ENCODE peak calls at places on chromosomes 2 and 18, in four cellular contexts. F, B, G and A are unnamed samples.

GRCh38 chr2:136985044-136985443 is 219.7 kb downstream of the THSD7B start:
- DNase-seq in F (no peak), B (no peak), G (no peak), A (no peak)

GRCh38 chr18:62128157-62128556 is 58.7 kb downstream of the PIGN start:
- DNase-seq in F (no peak), B (no peak), G (no peak), A (no peak)

GRCh38 chr2:179251865-179252264 is 12.8 kb downstream of the SESTD1 start:
- DNase-seq in F (no peak), B (no peak), G (no peak), A (no peak)

GRCh38 chr2:85550476-85550875 is 10.8 kb downstream of the GGCX start:
- DNase-seq in F (no peak), B (no peak), G (no peak), A (no peak)

GRCh38 chr2:177797808-177798207 is 274.8 kb downstream of the PDE11A start:
- DNase-seq in F (no peak), B (no peak), G (no peak), A (peak)

GRCh38 chr2:31282634-31283033 is 48.7 kb downstream of the EHD3 start:
- DNase-seq in F (no peak), B (no peak), G (no peak), A (no peak)

GRCh38 chr2:72846171-72847095 is 20.6 kb upstream of the EXOC6B start:
- DNase-seq in F (no peak), B (no peak), G (no peak), A (no peak)

GRCh38 chr18:34871435-34871834 is 161.3 kb downstream of the DTNA start:
- DNase-seq in F (no peak), B (no peak), G (no peak), A (no peak)

GRCh38 chr2:196123679-196124373 is 47.6 kb downstream of the STK17B start:
- DNase-seq in F (no peak), B (no peak), G (no peak), A (no peak)

GRCh38 chr2:195575879-195576391 is 81.1 kb upstream of the SLC39A10 start:
- DNase-seq in F (peak), B (no peak), G (no peak), A (no peak)

GRCh38 chr2:29074401-29074800 is at the start of gene PCARE:
- DNase-seq in F (no peak), B (no peak), G (no peak), A (no peak)

GRCh38 chr18:58438161-58438983 is 190.5 kb downstream of the ALPK2 start:
- DNase-seq in F (no peak), B (no peak), G (no peak), A (no peak)

GRCh38 chr2:223055836-223056235 is 3.8 kb downstream of the KCNE4 start:
- DNase-seq in F (no peak), B (no peak), G (no peak), A (no peak)

GRCh38 chr2:42030196-42030759 is 17.5 kb upstream of the PKDCC start:
- DNase-seq in F (no peak), B (no peak), G (no peak), A (no peak)

GRCh38 chr2:112143150-112143549 is 5.0 kb downstream of the FBLN7 start:
- DNase-seq in F (no peak), B (peak), G (no peak), A (no peak)

GRCh38 chr2:86543335-86543734 is 19.9 kb downstream of the CHMP3 start:
- DNase-seq in F (no peak), B (no peak), G (no peak), A (no peak)

GRCh38 chr2:42385225-42385624 is 24.2 kb upstream of the COX7A2L start:
- DNase-seq in F (no peak), B (no peak), G (no peak), A (no peak)

GRCh38 chr2:88606371-88607030 is 20.8 kb downstream of the EIF2AK3 start:
- DNase-seq in F (no peak), B (no peak), G (no peak), A (no peak)

GRCh38 chr18:8705280-8705940 is at the start of gene MTCL1:
- DNase-seq in F (peak), B (no peak), G (no peak), A (peak)

GRCh38 chr18:75429975-75430374 is 2.5 kb upstream of the SMIM21 start:
- DNase-seq in F (no peak), B (no peak), G (no peak), A (no peak)

GRCh38 chr2:55365303-55365702 is 54.4 kb downstream of the CCDC88A start:
- DNase-seq in F (no peak), B (no peak), G (no peak), A (no peak)

GRCh38 chr2:150911766-150912280 is 349.8 kb downstream of the RBM43 start:
- DNase-seq in F (peak), B (peak), G (no peak), A (no peak)

GRCh38 chr2:78601113-78601512 is 424.4 kb upstream of the REG3G start:
- DNase-seq in F (no peak), B (no peak), G (no peak), A (no peak)

GRCh38 chr2:47002480-47003381 is 87.1 kb upstream of the MCFD2 start:
- DNase-seq in F (peak), B (peak), G (no peak), A (peak)

GRCh38 chr2:72147303-72147970 is at the start of gene CYP26B1:
- DNase-seq in F (no peak), B (peak), G (no peak), A (no peak)

GRCh38 chr2:169354244-169354643 is 8.1 kb downstream of the LRP2 start:
- DNase-seq in F (no peak), B (no peak), G (no peak), A (peak)

GRCh38 chr2:237453671-237454070 is 33.4 kb upstream of the MLPH start:
- DNase-seq in F (no peak), B (no peak), G (no peak), A (no peak)

GRCh38 chr2:43027103-43027482 is 199.3 kb downstream of the ZFP36L2 start:
- DNase-seq in F (no peak), B (no peak), G (no peak), A (no peak)

GRCh38 chr2:74982581-74982980 is 24.1 kb downstream of the POLE4 start:
- DNase-seq in F (peak), B (no peak), G (no peak), A (no peak)

GRCh38 chr18:43789234-43790000 is 512.1 kb upstream of the SYT4 start:
- DNase-seq in F (no peak), B (no peak), G (no peak), A (no peak)

GRCh38 chr2:237705225-237705524 is 77.8 kb downstream of the LRRFIP1 start:
- DNase-seq in F (no peak), B (no peak), G (no peak), A (no peak)

GRCh38 chr2:165524720-165525119 is 55.2 kb downstream of the CSRNP3 start:
- DNase-seq in F (no peak), B (no peak), G (no peak), A (no peak)

GRCh38 chr2:162029287-162029901 is 44.6 kb downstream of the DPP4 start:
- DNase-seq in F (peak), B (no peak), G (no peak), A (no peak)

GRCh38 chr2:234763051-234763909 is 188.5 kb upstream of the SH3BP4 start:
- DNase-seq in F (no peak), B (no peak), G (no peak), A (no peak)

GRCh38 chr2:35447816-35448215 is 907.8 kb upstream of the CRIM1 start:
- DNase-seq in F (no peak), B (no peak), G (no peak), A (no peak)

GRCh38 chr2:216031960-216032689 is 18.8 kb upstream of the MREG start:
- DNase-seq in F (peak), B (no peak), G (no peak), A (no peak)

GRCh38 chr2:135914485-135914884 is 38.2 kb upstream of the MCM6 start:
- DNase-seq in F (no peak), B (no peak), G (no peak), A (no peak)

GRCh38 chr18:26304511-26304910 is 78.3 kb downstream of the TAF4B start:
- DNase-seq in F (no peak), B (no peak), G (no peak), A (no peak)
- TF ChIP-seq CTCF in F (no peak), B (no peak), G (no peak), A (no peak)

GRCh38 chr2:23954325-23955014 is 14.2 kb downstream of the UBXN2A start:
- DNase-seq in F (no peak), B (no peak), G (no peak), A (no peak)
- TF ChIP-seq CTCF in F (no peak), B (no peak), G (no peak), A (no peak)

GRCh38 chr2:11678306-11678960 is 8.4 kb upstream of the NTSR2 start:
- DNase-seq in F (no peak), B (no peak), G (no peak), A (no peak)

GRCh38 chr2:11674983-11675382 is 5.0 kb upstream of the NTSR2 start:
- DNase-seq in F (no peak), B (no peak), G (no peak), A (no peak)

GRCh38 chr2:11677146-11678055 is 7.4 kb upstream of the NTSR2 start:
- DNase-seq in F (no peak), B (no peak), G (no peak), A (no peak)

GRCh38 chr2:11676640-11677039 is 6.6 kb upstream of the NTSR2 start:
- DNase-seq in F (no peak), B (no peak), G (no peak), A (no peak)

GRCh38 chr2:11675423-11676112 is 5.6 kb upstream of the NTSR2 start:
- DNase-seq in F (no peak), B (no peak), G (no peak), A (no peak)
- TF ChIP-seq CTCF in F (no peak), B (no peak), G (no peak), A (no peak)

GRCh38 chr2:219177594-219178376 is at the start of gene RETREG2:
- DNase-seq in F (peak), B (peak), G (peak), A (peak)
- TF ChIP-seq CTCF in F (no peak), B (peak), G (no peak), A (peak)

GRCh38 chr2:53021285-53021684 is 746.3 kb upstream of the CHAC2 start:
- DNase-seq in F (no peak), B (no peak), G (no peak), A (no peak)

GRCh38 chr2:53021828-53022227 is 745.8 kb upstream of the CHAC2 start:
- DNase-seq in F (no peak), B (no peak), G (no peak), A (no peak)

DNA sequence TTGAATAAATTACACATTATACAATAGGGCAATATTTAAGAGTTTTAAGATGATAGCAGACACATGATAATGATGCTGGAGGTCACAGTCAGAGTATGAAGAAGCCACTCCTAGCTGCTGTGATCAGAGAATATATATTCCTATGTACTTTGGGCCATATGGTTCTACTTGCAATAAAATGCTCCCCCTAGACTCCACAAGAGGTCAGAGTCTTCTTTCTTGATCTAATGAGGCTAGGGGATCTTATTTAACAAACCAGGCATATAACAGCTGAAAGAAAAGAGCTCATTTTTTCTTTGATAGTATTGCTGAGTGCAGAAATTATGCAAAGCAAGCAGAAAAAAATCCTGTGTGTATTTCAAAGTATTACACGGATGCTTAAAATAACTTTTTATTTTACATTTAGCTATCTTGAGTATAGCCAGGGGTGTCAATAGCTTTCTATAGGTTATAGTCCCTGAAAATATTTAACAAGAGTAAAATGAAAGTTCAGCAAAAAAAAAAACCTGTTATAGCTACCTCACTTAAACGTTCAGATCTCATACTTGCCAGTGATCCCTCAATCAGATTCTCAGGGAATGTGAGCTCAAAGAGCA is 748.7 kb upstream of the CHAC2 start:
- DNase-seq in F (peak), B (no peak), G (no peak), A (no peak)
- TF ChIP-seq CTCF in F (no peak), B (no peak), G (no peak), A (peak)

GRCh38 chr2:96952016-96952750 is 34.2 kb downstream of the FAM178B start:
- DNase-seq in F (no peak), B (no peak), G (no peak), A (no peak)

GRCh38 chr2:96949701-96950350 is 36.6 kb downstream of the FAM178B start:
- DNase-seq in F (no peak), B (no peak), G (no peak), A (no peak)

GRCh38 chr2:96952976-96953610 is 33.3 kb downstream of the FAM178B start:
- DNase-seq in F (no peak), B (no peak), G (no peak), A (no peak)

GRCh38 chr2:96950391-96951124 is 35.8 kb downstream of the FAM178B start:
- DNase-seq in F (no peak), B (no peak), G (no peak), A (no peak)

DNA sequence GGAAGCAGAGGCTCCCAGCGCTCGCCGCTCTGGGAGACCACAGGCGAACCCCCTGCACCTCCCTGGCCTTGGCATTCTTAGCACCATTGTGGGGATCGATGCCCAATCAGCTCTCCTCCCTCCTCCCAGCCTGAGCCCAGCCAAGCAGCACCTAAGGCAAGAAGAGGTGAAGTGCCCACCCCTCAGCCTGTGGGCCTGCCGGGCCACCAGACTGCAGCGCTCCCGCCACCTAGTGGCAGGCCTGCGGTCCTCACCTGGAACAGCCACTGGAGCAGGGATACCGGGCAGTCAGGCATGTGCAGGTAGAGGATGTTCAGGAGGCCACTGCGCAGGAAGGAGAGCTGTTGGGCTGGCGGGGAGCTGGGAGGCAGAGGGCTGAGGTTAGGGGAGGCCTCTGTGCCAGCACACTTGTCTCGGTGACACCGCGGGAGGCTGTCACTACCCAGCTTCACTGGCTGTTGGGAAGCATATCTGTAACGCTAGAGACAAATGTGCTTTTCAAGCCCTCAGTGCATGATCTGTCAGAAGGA is 35.2 kb downstream of the FAM178B start:
- DNase-seq in F (peak), B (peak), G (peak), A (peak)
- TF ChIP-seq CTCF in F (peak), B (peak), G (peak), A (peak)

GRCh38 chr2:231318954-231319353 is 76.6 kb upstream of the B3GNT7 start:
- DNase-seq in F (no peak), B (no peak), G (no peak), A (no peak)
- TF ChIP-seq CTCF in F (no peak), B (no peak), G (no peak), A (no peak)

DNA sequence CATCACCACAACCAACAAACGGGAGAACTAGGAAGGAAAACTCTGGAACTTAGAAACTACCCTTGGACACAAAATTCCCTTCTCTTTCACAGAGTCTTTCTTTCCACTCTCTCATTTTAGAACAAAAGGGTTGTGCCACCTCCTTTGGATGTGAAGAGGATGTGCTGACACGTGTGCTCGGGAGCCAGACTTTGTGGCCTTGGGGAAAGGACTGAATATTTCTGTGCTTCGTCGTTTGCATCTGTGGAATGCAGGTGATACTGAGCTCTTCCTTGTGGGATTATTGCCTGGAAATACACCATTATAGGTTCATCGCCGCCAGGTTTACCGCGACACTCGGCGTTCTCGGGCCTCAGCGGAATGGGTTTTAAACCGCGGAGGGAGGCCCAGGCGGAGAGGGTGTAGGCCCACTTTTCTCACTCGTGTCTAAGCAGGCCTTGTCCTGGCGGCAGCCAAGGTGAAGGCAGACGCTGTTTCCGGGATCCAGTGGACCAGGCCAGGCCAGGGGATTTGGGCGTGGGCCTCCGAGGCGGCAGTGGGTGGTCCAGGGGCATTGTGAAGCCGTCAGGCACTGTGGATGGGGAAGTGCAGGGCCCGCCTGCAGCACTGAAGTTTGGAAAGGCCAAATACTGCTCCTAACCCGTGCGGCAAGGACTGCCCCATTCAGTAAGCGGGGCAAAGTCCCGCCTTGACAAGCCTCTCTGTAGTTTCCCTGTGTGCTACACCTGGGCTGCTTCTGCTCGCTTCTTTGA is 7.1 kb upstream of the DLX2 start:
- DNase-seq in F (no peak), B (no peak), G (no peak), A (no peak)
- TF ChIP-seq CTCF in F (no peak), B (no peak), G (no peak), A (no peak)